ENCODE peak calls at places on chromosomes 13 and 19, in nine cellular contexts. W, B, G, S, K, V, L, F and Z are unnamed samples.

GRCh38 chr19:46730187-46730586 is 13.3 kb upstream of the PRKD2 start:
- DNase-seq in F (no peak), B (no peak), S (no peak), V (no peak), L (no peak), G (no peak), W (no peak), K (no peak), Z (no peak)

GRCh38 chr13:83184819-83185218 is 697.5 kb downstream of the SLITRK1 start:
- DNase-seq in V (no peak), K (no peak), L (no peak), S (peak; percentile 77), B (no peak), G (no peak), W (peak; percentile 55), F (no peak), Z (no peak)

GRCh38 chr19:30856786-30857185 is 484.6 kb downstream of the ZNF536 start:
- DNase-seq in B (no peak), V (no peak), K (no peak), G (no peak), S (no peak), W (no peak), F (no peak), L (no peak), Z (no peak)

GRCh38 chr13:113627136-113627535 is 30.9 kb downstream of the ATP4B start:
- DNase-seq in S (no peak), K (no peak), B (no peak), V (no peak), L (no peak), W (no peak), G (no peak), F (no peak), Z (no peak)

GRCh38 chr19:38849746-38850230 is at the start of gene HNRNPL:
- DNase-seq in L (peak; percentile 98), B (peak; percentile 99), K (peak; percentile 98), S (no peak), W (no peak), V (no peak), F (peak; percentile 99), G (peak; percentile 99), Z (peak; percentile 99)

GRCh38 chr13:25046985-25047660 is 48.8 kb upstream of the PABPC3 start:
- DNase-seq in L (no peak), S (peak; percentile 52), B (no peak), F (no peak), K (no peak), W (peak; percentile 67), G (no peak), V (peak; percentile 71), Z (peak; percentile 63)

GRCh38 chr19:16106121-16106520 is 5.6 kb upstream of the RAB8A start:
- DNase-seq in W (peak; percentile 78), B (no peak), S (peak; percentile 62), F (no peak), K (no peak), G (peak; percentile 41), L (no peak), V (no peak), Z (no peak)

GRCh38 chr19:16303755-16304154 is 20.9 kb upstream of the KLF2 start:
- DNase-seq in B (no peak), W (no peak), F (no peak), L (no peak), V (no peak), K (no peak), S (peak; percentile 36), G (no peak), Z (no peak)

GRCh38 chr19:4539697-4540581 is at the start of gene LRG1:
- DNase-seq in G (peak; percentile 88), S (no peak), B (no peak), W (no peak), F (peak; percentile 45), K (no peak), L (no peak), V (no peak), Z (no peak)

GRCh38 chr19:940591-941291 is 14.9 kb downstream of the ARID3A start:
- DNase-seq in L (peak; percentile 69), S (no peak), W (no peak), G (peak; percentile 86), B (no peak), V (no peak), K (peak; percentile 63), F (peak; percentile 65), Z (no peak)

GRCh38 chr19:36113895-36114762 is 546 bp downstream of the POLR2I start:
- DNase-seq in W (peak; percentile 60), S (peak; percentile 55), V (peak; percentile 18), K (no peak), G (peak; percentile 32), L (peak; percentile 28), F (peak; percentile 43), B (no peak), Z (peak; percentile 9)

GRCh38 chr13:40130871-40131636 is 475.6 kb downstream of the COG6 start:
- DNase-seq in F (peak; percentile 31), G (peak; percentile 21), L (no peak), W (peak; percentile 61), S (peak; percentile 59), V (no peak), B (no peak), K (no peak), Z (no peak)

GRCh38 chr19:34317311-34317927 is 47.6 kb upstream of the GPI start:
- DNase-seq in K (no peak), B (no peak), V (no peak), F (peak; percentile 30), S (no peak), W (peak; percentile 47), L (no peak), G (peak; percentile 28), Z (no peak)

GRCh38 chr13:56332671-56333070 is 808.0 kb upstream of the PRR20A start:
- DNase-seq in B (no peak), V (no peak), L (no peak), F (no peak), G (no peak), K (no peak), W (no peak), S (no peak), Z (no peak)

GRCh38 chr13:34030782-34031181 is 212.8 kb downstream of the RFC3 start:
- DNase-seq in S (peak; percentile 47), L (no peak), G (no peak), F (no peak), W (peak; percentile 22), B (no peak), K (no peak), V (no peak), Z (no peak)

GRCh38 chr13:51222510-51223283 is 499 bp downstream of the FAM124A start:
- DNase-seq in S (peak; percentile 3), F (no peak), K (no peak), L (no peak), V (peak; percentile 35), B (no peak), G (no peak), W (peak; percentile 23), Z (peak; percentile 31)

GRCh38 chr13:106700007-106700950 is 132.3 kb upstream of the ARGLU1 start:
- DNase-seq in V (peak; percentile 3), B (no peak), G (no peak), L (no peak), K (no peak), F (no peak), S (peak; percentile 6), W (peak; percentile 8), Z (no peak)

GRCh38 chr19:54189020-54189667 is at the start of gene MBOAT7:
- DNase-seq in W (no peak), S (no peak), G (no peak), V (no peak), K (no peak), L (no peak), B (no peak), F (no peak), Z (no peak)

GRCh38 chr19:40143612-40144011 is 47.6 kb upstream of the MAP3K10 start:
- DNase-seq in V (no peak), F (peak; percentile 72), W (no peak), K (no peak), S (peak; percentile 25), L (peak; percentile 29), G (peak; percentile 41), B (no peak), Z (no peak)

GRCh38 chr19:39381910-39382611 is 8.8 kb downstream of the PAF1 start:
- DNase-seq in K (no peak), B (no peak), S (peak; percentile 30), W (peak; percentile 45), V (no peak), F (no peak), L (no peak), G (no peak), Z (no peak)

GRCh38 chr19:1611353-1611752 is 6.1 kb upstream of the UQCR11 start:
- DNase-seq in F (no peak), G (no peak), K (no peak), W (no peak), V (no peak), B (no peak), L (no peak), S (no peak), Z (no peak)

GRCh38 chr19:42325308-42325895 is at the start of gene MEGF8:
- DNase-seq in G (peak; percentile 99), V (peak; percentile 99), B (peak; percentile 98), L (peak; percentile 98), S (peak; percentile 99), K (peak; percentile 97), F (peak; percentile 99), W (peak; percentile 99), Z (peak; percentile 94)

GRCh38 chr13:111153977-111154332 is 38.8 kb downstream of the ARHGEF7 start:
- DNase-seq in W (no peak), L (no peak), B (peak; percentile 5), F (no peak), V (no peak), G (peak; percentile 62), K (no peak), S (no peak), Z (no peak)

GRCh38 chr19:40512473-40513344 is 45.9 kb downstream of the SPTBN4 start:
- DNase-seq in S (peak; percentile 12), W (peak; percentile 65), K (no peak), L (no peak), F (no peak), B (no peak), V (peak; percentile 70), G (no peak), Z (peak; percentile 52)

GRCh38 chr19:41409288-41409687 is 11.7 kb downstream of the BCKDHA start:
- DNase-seq in W (peak; percentile 32), L (no peak), G (no peak), K (no peak), F (no peak), B (no peak), S (peak; percentile 48), V (peak; percentile 52), Z (no peak)

GRCh38 chr19:3919793-3920192 is 13.1 kb upstream of the NMRK2 start:
- DNase-seq in B (no peak), K (no peak), W (no peak), L (no peak), F (no peak), V (no peak), G (no peak), S (no peak), Z (no peak)